ENCODE peak calls at places on chromosomes 11 and 22, in four cellular contexts. E is stomach, Z is H9, W is uterus. G is an unnamed sample.

GRCh38 chr22:46104881-46105493 is 45.3 kb upstream of the PPARA start:
- DNase-seq in E (no peak), Z (no peak), W (peak), G (no peak)

GRCh38 chr11:113189909-113190667 is 124.3 kb upstream of the TTC12 start:
- DNase-seq in E (no peak), Z (no peak), W (peak), G (no peak)

GRCh38 chr11:33941637-33942160 is 49.8 kb upstream of the LMO2 start:
- DNase-seq in E (no peak), Z (no peak), W (peak), G (peak)

GRCh38 chr11:35746356-35747153 is 84.0 kb downstream of the TRIM44 start:
- DNase-seq in E (no peak), Z (no peak), W (no peak), G (peak)

GRCh38 chr22:36968249-36968964 is 50.8 kb downstream of the TST start:
- DNase-seq in E (no peak), Z (no peak), W (no peak), G (no peak)

GRCh38 chr22:32696089-32696488 is 105.4 kb upstream of the TIMP3 start:
- DNase-seq in E (no peak), Z (no peak), W (no peak), G (no peak)

GRCh38 chr11:41612415-41612814 is 153.0 kb upstream of the LRRC4C start:
- DNase-seq in E (no peak), Z (no peak), W (no peak), G (no peak)

GRCh38 chr11:124758355-124759267 is 3.5 kb downstream of the ESAM start:
- DNase-seq in E (peak), Z (peak), W (no peak), G (peak)

GRCh38 chr11:30196400-30197206 is 34.2 kb upstream of the FSHB start:
- DNase-seq in E (peak), Z (peak), W (no peak), G (peak)

GRCh38 chr11:122069946-122070345 is 46.1 kb downstream of the BLID start:
- DNase-seq in E (peak), Z (peak), W (peak), G (peak)

GRCh38 chr11:69909561-69910518 is 90.6 kb upstream of the FGF3 start:
- DNase-seq in E (no peak), Z (no peak), W (no peak), G (peak)

GRCh38 chr11:17526931-17527660 is 17.1 kb downstream of the USH1C start:
- DNase-seq in E (no peak), Z (no peak), W (no peak), G (no peak)

GRCh38 chr11:35541621-35542375 is 16.4 kb upstream of the PAMR1 start:
- DNase-seq in E (no peak), Z (no peak), W (peak), G (no peak)

GRCh38 chr11:64644348-64645242 is 53.6 kb downstream of the SLC22A12 start:
- DNase-seq in E (no peak), Z (peak), W (no peak), G (no peak)

GRCh38 chr11:41113160-41113559 is 346.3 kb downstream of the LRRC4C start:
- DNase-seq in E (no peak), Z (no peak), W (no peak), G (no peak)

GRCh38 chr11:17498058-17498457 is 21.4 kb upstream of the ABCC8 start:
- DNase-seq in E (no peak), Z (peak), W (no peak), G (no peak)

GRCh38 chr22:42335839-42336378 is 65.5 kb upstream of the TCF20 start:
- DNase-seq in E (no peak), Z (no peak), W (no peak), G (no peak)

GRCh38 chr11:2178906-2179494 is 7.4 kb upstream of the TH start:
- DNase-seq in E (no peak), Z (no peak), W (no peak), G (no peak)

GRCh38 chr11:64619811-64620285 is 28.8 kb downstream of the SLC22A12 start:
- DNase-seq in E (no peak), Z (peak), W (peak), G (no peak)

GRCh38 chr11:92123540-92123939 is 101.1 kb upstream of the FAT3 start:
- DNase-seq in E (no peak), Z (no peak), W (no peak), G (no peak)

GRCh38 chr11:16925495-16926065 is 88.6 kb downstream of the PLEKHA7 start:
- DNase-seq in E (no peak), Z (peak), W (no peak), G (peak)

GRCh38 chr11:130806746-130807145 is 109.5 kb downstream of the SNX19 start:
- DNase-seq in E (no peak), Z (no peak), W (no peak), G (no peak)

GRCh38 chr11:66956689-66957290 is 1.4 kb downstream of the PC start:
- DNase-seq in E (peak), Z (peak), W (no peak), G (no peak)

GRCh38 chr11:58444285-58444684 is 2.2 kb upstream of the OR5B12 start:
- DNase-seq in E (no peak), Z (no peak), W (no peak), G (no peak)

GRCh38 chr11:93905384-93905783 is 55.0 kb upstream of the VSTM5 start:
- DNase-seq in E (no peak), Z (no peak), W (no peak), G (no peak)

GRCh38 chr22:47357086-47357485 is 594.6 kb downstream of the TBC1D22A start:
- DNase-seq in E (no peak), Z (no peak), W (no peak), G (no peak)

GRCh38 chr11:2534957-2535672 is 90.3 kb downstream of the KCNQ1 start:
- DNase-seq in E (no peak), Z (no peak), W (no peak), G (no peak)

GRCh38 chr11:102683277-102683676 is 22.3 kb downstream of the MMP27 start:
- DNase-seq in E (no peak), Z (peak), W (no peak), G (no peak)
- TF ChIP-seq CTCF in E (no peak), Z (peak), W (no peak), G (no peak)

GRCh38 chr22:48972979-48973693 is 854.5 kb downstream of the BRD1 start:
- DNase-seq in E (no peak), Z (no peak), W (no peak), G (peak)

GRCh38 chr22:48973694-48974041 is 854.0 kb downstream of the BRD1 start:
- DNase-seq in E (no peak), Z (no peak), W (no peak), G (no peak)

DNA sequence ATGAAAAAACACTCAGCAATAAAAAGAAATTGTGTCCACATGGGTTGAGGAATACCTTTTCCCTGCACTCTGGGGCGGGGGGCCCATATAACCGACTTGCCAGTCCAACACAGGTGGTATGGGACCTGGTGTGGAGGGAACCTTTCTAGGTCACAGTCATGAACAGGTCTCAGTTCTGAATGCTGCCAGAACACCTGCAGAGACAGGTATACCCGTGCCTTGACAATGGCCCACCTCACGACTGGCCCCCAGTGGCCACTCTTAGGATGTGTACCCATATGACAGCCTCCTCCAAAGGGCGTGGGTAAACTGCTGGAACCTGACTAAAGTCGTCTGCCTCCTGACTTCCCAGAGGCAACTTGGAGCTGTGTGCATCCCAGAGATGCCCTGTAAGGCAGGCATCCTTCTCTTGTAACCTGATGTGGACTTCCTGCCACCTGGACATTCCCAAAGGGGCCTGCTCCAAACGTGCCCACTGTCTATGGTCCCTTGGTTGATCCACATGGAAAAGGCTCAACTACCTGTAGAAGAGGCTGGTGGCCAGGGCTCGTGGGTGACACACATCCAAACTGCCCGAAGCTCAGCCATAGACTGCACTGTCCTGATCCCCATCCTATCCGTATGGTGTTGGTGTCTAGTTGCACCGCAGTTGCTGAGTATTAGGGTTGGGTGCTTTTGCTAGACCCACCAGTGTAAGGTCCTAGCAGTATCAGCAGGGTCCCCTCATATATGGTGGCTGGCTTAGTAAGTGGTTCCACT is 859.3 kb downstream of the BRD1 start:
- DNase-seq in E (peak), Z (peak), W (no peak), G (no peak)
- TF ChIP-seq CTCF in E (no peak), Z (peak), W (no peak), G (no peak)

GRCh38 chr11:116916052-116916451 is 78.6 kb upstream of the APOA1 start:
- DNase-seq in E (no peak), Z (no peak), W (no peak), G (no peak)
- TF ChIP-seq CTCF in E (no peak), Z (no peak), W (no peak), G (no peak)

GRCh38 chr11:97451441-97451840 is 1061.6 kb downstream of the JRKL start:
- DNase-seq in E (no peak), Z (no peak), W (no peak), G (no peak)

GRCh38 chr11:97460091-97460490 is 1070.3 kb downstream of the JRKL start:
- DNase-seq in E (no peak), Z (no peak), W (no peak), G (no peak)

GRCh38 chr11:97454988-97455387 is 1065.2 kb downstream of the JRKL start:
- DNase-seq in E (no peak), Z (no peak), W (no peak), G (no peak)
- TF ChIP-seq CTCF in E (no peak), Z (peak), W (no peak), G (no peak)

GRCh38 chr11:128775513-128775912 is 81.6 kb downstream of the FLI1 start:
- DNase-seq in E (no peak), Z (no peak), W (no peak), G (no peak)

GRCh38 chr11:128774593-128774992 is 80.7 kb downstream of the FLI1 start:
- DNase-seq in E (no peak), Z (no peak), W (no peak), G (no peak)

GRCh38 chr11:128777369-128778011 is 83.6 kb downstream of the FLI1 start:
- DNase-seq in E (no peak), Z (peak), W (no peak), G (no peak)

GRCh38 chr11:128776088-128776433 is 82.2 kb downstream of the FLI1 start:
- DNase-seq in E (no peak), Z (no peak), W (no peak), G (peak)

GRCh38 chr11:128776434-128777284 is 82.8 kb downstream of the FLI1 start:
- DNase-seq in E (peak), Z (peak), W (no peak), G (peak)
- TF ChIP-seq CTCF in E (peak), Z (peak), W (no peak), G (no peak)

GRCh38 chr11:123434262-123434661 is 4.2 kb downstream of the GRAMD1B start:
- DNase-seq in E (no peak), Z (peak), W (no peak), G (no peak)
- TF ChIP-seq CTCF in E (no peak), Z (peak), W (no peak), G (peak)